ENCODE peak calls at places on chromosomes 13 and 19, in seven cellular contexts. L, P, V, D, I, J and Y are unnamed samples.

GRCh38 chr19:41323430-41324125 is 13.6 kb downstream of the CCDC97 start:
- DNase-seq in L (peak; percentile 62), P (no peak), V (no peak), D (no peak), I (no peak), J (peak; percentile 72), Y (peak; percentile 89)

GRCh38 chr13:40193290-40194203 is 472.9 kb downstream of the FOXO1 start:
- DNase-seq in L (no peak), P (no peak), V (no peak), D (no peak), I (no peak), J (no peak), Y (peak; percentile 55)

GRCh38 chr13:37870895-37871550 is 1.5 kb upstream of the TRPC4 start:
- DNase-seq in L (no peak), P (no peak), V (no peak), D (no peak), I (no peak), J (no peak), Y (no peak)

GRCh38 chr19:12984683-12985048 is 10.6 kb upstream of the NFIX start:
- DNase-seq in L (no peak), P (no peak), V (no peak), D (no peak), I (no peak), J (no peak), Y (no peak)

GRCh38 chr13:99969934-99970760 is 1.4 kb downstream of the ZIC5 start:
- DNase-seq in L (no peak), P (no peak), V (peak; percentile 73), D (peak; percentile 73), I (no peak), J (no peak), Y (no peak)

GRCh38 chr13:46490129-46490528 is 62.8 kb upstream of the LRCH1 start:
- DNase-seq in L (no peak), P (no peak), V (no peak), D (no peak), I (no peak), J (no peak), Y (no peak)

GRCh38 chr13:23799945-23800344 is 89.3 kb downstream of the MIPEP start:
- DNase-seq in L (no peak), P (no peak), V (no peak), D (no peak), I (no peak), J (no peak), Y (no peak)

GRCh38 chr13:21344662-21345176 is 114.4 kb downstream of the ZDHHC20 start:
- DNase-seq in L (no peak), P (no peak), V (no peak), D (no peak), I (no peak), J (no peak), Y (no peak)

GRCh38 chr13:105848494-105848893 is 687.0 kb downstream of the EFNB2 start:
- DNase-seq in L (no peak), P (no peak), V (no peak), D (no peak), I (no peak), J (no peak), Y (no peak)

GRCh38 chr13:51067376-51068125 is 43.5 kb downstream of the C13orf42 start:
- DNase-seq in L (no peak), P (no peak), V (no peak), D (no peak), I (no peak), J (no peak), Y (no peak)

GRCh38 chr13:44758595-44759221 is 182.6 kb upstream of the TSC22D1 start:
- DNase-seq in L (no peak), P (no peak), V (peak; percentile 12), D (peak; percentile 8), I (no peak), J (no peak), Y (no peak)

GRCh38 chr13:113526466-113527220 is 36.1 kb upstream of the DCUN1D2 start:
- DNase-seq in L (no peak), P (no peak), V (peak; percentile 94), D (no peak), I (no peak), J (no peak), Y (no peak)

GRCh38 chr19:39996218-39996810 is 546 bp upstream of the ZNF546 start:
- DNase-seq in L (no peak), P (no peak), V (peak; percentile 44), D (no peak), I (peak; percentile 12), J (no peak), Y (no peak)

GRCh38 chr13:114049026-114049425 is 75.2 kb upstream of the C13orf46 start:
- DNase-seq in L (no peak), P (no peak), V (no peak), D (peak; percentile 55), I (no peak), J (no peak), Y (no peak)

GRCh38 chr19:33950141-33950805 is 153.6 kb downstream of the KCTD15 start:
- DNase-seq in L (no peak), P (no peak), V (no peak), D (no peak), I (no peak), J (no peak), Y (no peak)